ENCODE peak calls at places on chromosomes 1 and 21, in six cellular contexts. U, S, F, L, W and D are unnamed samples.
A peak's percentile ranks its signal among the peaks of the same experiment; 100 is the strongest.

GRCh38 chr21:32806810-32807386 is 35.3 kb upstream of the PAXBP1 start:
- DNase-seq in U (no peak), F (no peak), L (no peak), S (no peak), W (no peak), D (no peak)

GRCh38 chr1:165666152-165666551 is 32.2 kb downstream of the ALDH9A1 start:
- DNase-seq in F (no peak), L (no peak), W (no peak), S (no peak), U (no peak), D (no peak)

GRCh38 chr1:47875831-47876586 is 121.2 kb downstream of the TRABD2B start:
- DNase-seq in U (no peak), L (no peak), F (peak; percentile 97), W (no peak), S (peak; percentile 77), D (no peak)

GRCh38 chr1:38489844-38490270 is 369.7 kb downstream of the RRAGC start:
- DNase-seq in U (peak; percentile 42), L (peak; percentile 29), F (no peak), W (no peak), S (peak; percentile 9), D (no peak)

GRCh38 chr1:185541861-185542260 is 192.3 kb upstream of the HMCN1 start:
- DNase-seq in W (no peak), U (no peak), S (no peak), F (no peak), L (no peak), D (no peak)

GRCh38 chr1:174074757-174075156 is 52.6 kb upstream of the RC3H1 start:
- DNase-seq in W (no peak), U (no peak), S (no peak), L (no peak), F (peak; percentile 40), D (no peak)

GRCh38 chr21:16342932-16343331 is 613.1 kb downstream of the USP25 start:
- DNase-seq in U (no peak), S (no peak), F (no peak), W (no peak), L (no peak), D (no peak)

GRCh38 chr1:161740871-161741270 is 8.7 kb upstream of the DUSP12 start:
- DNase-seq in S (no peak), W (no peak), U (no peak), F (no peak), L (no peak), D (no peak)